ENCODE peak calls at places on chromosomes 3 and 15, in six cellular contexts. I is nephron progenitor cell; K is fibroblast of villous mesenchyme; F is dorsolateral prefrontal cortex; C is non-pigmented ciliary epithelial cell; X is activated CD4-positive, alpha-beta T cell treated with anti-CD3 and anti-CD28 coated beads for 4 hours. E is an unnamed sample.

GRCh38 chr3:81550415-81550814 is 211.0 kb downstream of the GBE1 start:
- DNase-seq in X (no peak), I (no peak), K (no peak), F (no peak), C (no peak), E (no peak)

GRCh38 chr15:51879555-51879954 is 50.1 kb downstream of the TMOD3 start:
- DNase-seq in K (no peak), F (no peak), I (no peak), C (no peak), X (no peak), E (peak; percentile 43)

GRCh38 chr15:70112018-70112395 is 14.3 kb upstream of the TLE3 start:
- DNase-seq in F (no peak), C (no peak), I (no peak), X (no peak), K (peak; percentile 21), E (peak; percentile 15)

GRCh38 chr3:83226751-83227150 is 1465.3 kb upstream of the GBE1 start:
- DNase-seq in X (no peak), F (no peak), C (peak; percentile 15), I (no peak), K (no peak), E (no peak)

GRCh38 chr3:138459619-138460535 is 25.5 kb downstream of the ESYT3 start:
- DNase-seq in K (no peak), I (no peak), F (peak; percentile 23), X (no peak), C (no peak), E (no peak)

GRCh38 chr3:31733234-31733667 is 200.5 kb downstream of the STT3B start:
- DNase-seq in C (no peak), K (no peak), X (no peak), F (no peak), I (no peak), E (peak; percentile 83)

GRCh38 chr15:90191795-90192494 is 9.2 kb upstream of the SEMA4B start:
- DNase-seq in I (peak; percentile 72), C (no peak), F (peak; percentile 83), K (peak; percentile 46), X (no peak), E (no peak)

GRCh38 chr3:139629033-139629432 is 48.7 kb downstream of the NMNAT3 start:
- DNase-seq in I (no peak), C (no peak), X (no peak), K (peak; percentile 14), F (no peak), E (no peak)

GRCh38 chr15:78100886-78101285 is 8.5 kb downstream of the SH2D7 start:
- DNase-seq in K (no peak), I (no peak), C (no peak), F (no peak), X (no peak), E (no peak)

GRCh38 chr15:80984856-80985255 is 4.8 kb downstream of the MESD start:
- DNase-seq in K (peak; percentile 45), I (no peak), C (no peak), F (no peak), X (no peak), E (no peak)

GRCh38 chr3:31572605-31573459 is 40.1 kb downstream of the STT3B start:
- DNase-seq in I (no peak), K (no peak), X (no peak), F (no peak), C (no peak), E (no peak)

GRCh38 chr3:161423911-161424522 is 52.7 kb upstream of the SPTSSB start:
- DNase-seq in K (peak; percentile 41), I (no peak), C (no peak), X (no peak), F (no peak), E (peak; percentile 64)

GRCh38 chr15:91921188-91921820 is 67.8 kb downstream of the SLCO3A1 start:
- DNase-seq in X (no peak), K (no peak), F (no peak), C (no peak), I (no peak), E (no peak)

GRCh38 chr3:26624209-26624775 is 1.7 kb downstream of the LRRC3B start:
- DNase-seq in X (no peak), C (no peak), K (no peak), F (no peak), I (peak; percentile 56), E (no peak)

GRCh38 chr3:183159319-183159718 is 3.2 kb downstream of the LAMP3 start:
- DNase-seq in X (no peak), K (no peak), F (no peak), I (no peak), C (no peak), E (peak; percentile 23)

GRCh38 chr15:36478561-36478960 is 100.9 kb upstream of the CDIN1 start:
- DNase-seq in I (no peak), X (no peak), C (no peak), F (no peak), K (no peak), E (no peak)

GRCh38 chr3:144770291-144770690 is 798.7 kb downstream of the DIPK2A start:
- DNase-seq in C (no peak), X (no peak), F (no peak), K (no peak), I (no peak), E (peak; percentile 34)

GRCh38 chr15:45205192-45205591 is 17.4 kb upstream of the SHF start:
- DNase-seq in C (peak; percentile 18), F (no peak), X (peak; percentile 35), I (peak; percentile 76), K (peak; percentile 60), E (peak; percentile 65)

GRCh38 chr3:64687781-64688515 is at the start of gene ADAMTS9:
- DNase-seq in I (peak; percentile 83), C (no peak), K (peak; percentile 79), X (no peak), F (peak; percentile 48), E (peak; percentile 94)

GRCh38 chr3:171282041-171282440 is 178.2 kb downstream of the TNIK start:
- DNase-seq in C (no peak), F (no peak), K (peak; percentile 57), I (no peak), X (no peak), E (peak; percentile 54)

E was measured in dermis blood vessel endothelial cell.